ENCODE peak calls at places on chromosomes 11 and 22, in nine cellular contexts. One of them, this sample, is unnamed.

GRCh38 chr22:42180349-42180842 is 49.8 kb upstream of the CYP2D6 start:
- DNase-seq in iPS DF 19.7: no peak
- DNase-seq in HepG2: no peak
- DNase-seq in HS-27A: no peak
- DNase-seq in stromal cell of bone marrow: no peak
- DNase-seq in NCI-H1092 treated with DMSO at 0.1 percent for 48 hours: no peak
- DNase-seq in effector memory CD4-positive, alpha-beta T cell: peak
- DNase-seq in anterior cingulate cortex: no peak
- DNase-seq in AG04450: no peak
- DNase-seq in this sample: no peak

GRCh38 chr11:128462802-128463385 is 124.5 kb downstream of the ETS1 start:
- DNase-seq in iPS DF 19.7: no peak
- DNase-seq in HepG2: no peak
- DNase-seq in HS-27A: no peak
- DNase-seq in stromal cell of bone marrow: no peak
- DNase-seq in NCI-H1092 treated with DMSO at 0.1 percent for 48 hours: no peak
- DNase-seq in effector memory CD4-positive, alpha-beta T cell: no peak
- DNase-seq in anterior cingulate cortex: no peak
- DNase-seq in AG04450: no peak
- DNase-seq in this sample: no peak

GRCh38 chr22:29275819-29276565 is 7.9 kb downstream of the EWSR1 start:
- DNase-seq in iPS DF 19.7: no peak
- DNase-seq in HepG2: no peak
- DNase-seq in HS-27A: no peak
- DNase-seq in stromal cell of bone marrow: no peak
- DNase-seq in NCI-H1092 treated with DMSO at 0.1 percent for 48 hours: no peak
- DNase-seq in effector memory CD4-positive, alpha-beta T cell: no peak
- DNase-seq in anterior cingulate cortex: no peak
- DNase-seq in AG04450: no peak
- DNase-seq in this sample: no peak

GRCh38 chr11:69493931-69494821 is 12.7 kb downstream of the LINC01488 start:
- DNase-seq in iPS DF 19.7: no peak
- DNase-seq in HepG2: no peak
- DNase-seq in HS-27A: no peak
- DNase-seq in stromal cell of bone marrow: no peak
- DNase-seq in NCI-H1092 treated with DMSO at 0.1 percent for 48 hours: no peak
- DNase-seq in effector memory CD4-positive, alpha-beta T cell: no peak
- DNase-seq in anterior cingulate cortex: no peak
- DNase-seq in AG04450: no peak
- DNase-seq in this sample: no peak

GRCh38 chr11:61972112-61972795 is 4.8 kb upstream of the FTH1 start:
- DNase-seq in iPS DF 19.7: no peak
- DNase-seq in HepG2: no peak
- DNase-seq in HS-27A: no peak
- DNase-seq in stromal cell of bone marrow: no peak
- DNase-seq in NCI-H1092 treated with DMSO at 0.1 percent for 48 hours: no peak
- DNase-seq in effector memory CD4-positive, alpha-beta T cell: no peak
- DNase-seq in anterior cingulate cortex: no peak
- DNase-seq in AG04450: no peak
- DNase-seq in this sample: no peak

GRCh38 chr11:95922536-95923440 is 1.1 kb downstream of the MTMR2 start:
- DNase-seq in iPS DF 19.7: no peak
- DNase-seq in HepG2: no peak
- DNase-seq in HS-27A: no peak
- DNase-seq in stromal cell of bone marrow: no peak
- DNase-seq in NCI-H1092 treated with DMSO at 0.1 percent for 48 hours: no peak
- DNase-seq in effector memory CD4-positive, alpha-beta T cell: no peak
- DNase-seq in anterior cingulate cortex: no peak
- DNase-seq in AG04450: no peak
- DNase-seq in this sample: no peak

GRCh38 chr11:73252577-73253191 is 19.5 kb upstream of the P2RY6 start:
- DNase-seq in iPS DF 19.7: no peak
- DNase-seq in HepG2: no peak
- DNase-seq in HS-27A: no peak
- DNase-seq in stromal cell of bone marrow: no peak
- DNase-seq in NCI-H1092 treated with DMSO at 0.1 percent for 48 hours: peak
- DNase-seq in effector memory CD4-positive, alpha-beta T cell: no peak
- DNase-seq in anterior cingulate cortex: no peak
- DNase-seq in AG04450: no peak
- DNase-seq in this sample: no peak

GRCh38 chr11:64864473-64865285 is 13.7 kb downstream of the EHD1 start:
- DNase-seq in iPS DF 19.7: no peak
- DNase-seq in HepG2: no peak
- DNase-seq in HS-27A: peak
- DNase-seq in stromal cell of bone marrow: peak
- DNase-seq in NCI-H1092 treated with DMSO at 0.1 percent for 48 hours: no peak
- DNase-seq in effector memory CD4-positive, alpha-beta T cell: no peak
- DNase-seq in anterior cingulate cortex: no peak
- DNase-seq in AG04450: peak
- DNase-seq in this sample: no peak

GRCh38 chr11:63017306-63017974 is 1.8 kb upstream of the SLC22A8 start:
- DNase-seq in iPS DF 19.7: no peak
- DNase-seq in HepG2: no peak
- DNase-seq in HS-27A: no peak
- DNase-seq in stromal cell of bone marrow: no peak
- DNase-seq in NCI-H1092 treated with DMSO at 0.1 percent for 48 hours: peak
- DNase-seq in effector memory CD4-positive, alpha-beta T cell: no peak
- DNase-seq in anterior cingulate cortex: no peak
- DNase-seq in AG04450: no peak
- DNase-seq in this sample: no peak

GRCh38 chr11:70423523-70424505 is 25.5 kb downstream of the CTTN start:
- DNase-seq in iPS DF 19.7: no peak
- DNase-seq in HepG2: peak
- DNase-seq in HS-27A: peak
- DNase-seq in stromal cell of bone marrow: peak
- DNase-seq in NCI-H1092 treated with DMSO at 0.1 percent for 48 hours: no peak
- DNase-seq in effector memory CD4-positive, alpha-beta T cell: no peak
- DNase-seq in anterior cingulate cortex: no peak
- DNase-seq in AG04450: peak
- DNase-seq in this sample: peak

GRCh38 chr11:92969634-92970347 is at the start of gene MTNR1B:
- DNase-seq in iPS DF 19.7: no peak
- DNase-seq in HepG2: no peak
- DNase-seq in HS-27A: no peak
- DNase-seq in stromal cell of bone marrow: no peak
- DNase-seq in NCI-H1092 treated with DMSO at 0.1 percent for 48 hours: peak
- DNase-seq in effector memory CD4-positive, alpha-beta T cell: no peak
- DNase-seq in anterior cingulate cortex: no peak
- DNase-seq in AG04450: no peak
- DNase-seq in this sample: no peak

GRCh38 chr11:103091441-103091809 is 535 bp downstream of the DCUN1D5 start:
- DNase-seq in iPS DF 19.7: no peak
- DNase-seq in HepG2: peak
- DNase-seq in HS-27A: no peak
- DNase-seq in stromal cell of bone marrow: no peak
- DNase-seq in NCI-H1092 treated with DMSO at 0.1 percent for 48 hours: peak
- DNase-seq in effector memory CD4-positive, alpha-beta T cell: no peak
- DNase-seq in anterior cingulate cortex: peak
- DNase-seq in AG04450: no peak
- DNase-seq in this sample: peak

GRCh38 chr11:122167100-122167499 is 51.1 kb upstream of the BLID start:
- DNase-seq in iPS DF 19.7: no peak
- DNase-seq in HepG2: no peak
- DNase-seq in HS-27A: no peak
- DNase-seq in stromal cell of bone marrow: peak
- DNase-seq in NCI-H1092 treated with DMSO at 0.1 percent for 48 hours: no peak
- DNase-seq in effector memory CD4-positive, alpha-beta T cell: no peak
- DNase-seq in anterior cingulate cortex: no peak
- DNase-seq in AG04450: no peak
- DNase-seq in this sample: peak

GRCh38 chr22:26835023-26835422 is 177.6 kb downstream of the MIAT start:
- DNase-seq in iPS DF 19.7: no peak
- DNase-seq in HepG2: no peak
- DNase-seq in HS-27A: no peak
- DNase-seq in stromal cell of bone marrow: no peak
- DNase-seq in NCI-H1092 treated with DMSO at 0.1 percent for 48 hours: no peak
- DNase-seq in effector memory CD4-positive, alpha-beta T cell: no peak
- DNase-seq in anterior cingulate cortex: no peak
- DNase-seq in AG04450: no peak
- DNase-seq in this sample: no peak

GRCh38 chr11:117281159-117281558 is 10.0 kb upstream of the BACE1-AS start:
- DNase-seq in iPS DF 19.7: no peak
- DNase-seq in HepG2: no peak
- DNase-seq in HS-27A: peak
- DNase-seq in stromal cell of bone marrow: peak
- DNase-seq in NCI-H1092 treated with DMSO at 0.1 percent for 48 hours: no peak
- DNase-seq in effector memory CD4-positive, alpha-beta T cell: no peak
- DNase-seq in anterior cingulate cortex: no peak
- DNase-seq in AG04450: peak
- DNase-seq in this sample: no peak

GRCh38 chr11:12361650-12362049 is 15.7 kb upstream of the PARVA start:
- DNase-seq in iPS DF 19.7: no peak
- DNase-seq in HepG2: no peak
- DNase-seq in HS-27A: no peak
- DNase-seq in stromal cell of bone marrow: no peak
- DNase-seq in NCI-H1092 treated with DMSO at 0.1 percent for 48 hours: no peak
- DNase-seq in effector memory CD4-positive, alpha-beta T cell: no peak
- DNase-seq in anterior cingulate cortex: no peak
- DNase-seq in AG04450: no peak
- DNase-seq in this sample: no peak

GRCh38 chr11:27234043-27234668 is 128.9 kb downstream of the CCDC34 start:
- DNase-seq in iPS DF 19.7: no peak
- DNase-seq in HepG2: peak
- DNase-seq in HS-27A: peak
- DNase-seq in stromal cell of bone marrow: peak
- DNase-seq in NCI-H1092 treated with DMSO at 0.1 percent for 48 hours: peak
- DNase-seq in effector memory CD4-positive, alpha-beta T cell: no peak
- DNase-seq in anterior cingulate cortex: no peak
- DNase-seq in AG04450: peak
- DNase-seq in this sample: peak

GRCh38 chr11:13329670-13330401 is 52.2 kb downstream of the BMAL1 start:
- DNase-seq in iPS DF 19.7: no peak
- DNase-seq in HepG2: no peak
- DNase-seq in HS-27A: no peak
- DNase-seq in stromal cell of bone marrow: no peak
- DNase-seq in NCI-H1092 treated with DMSO at 0.1 percent for 48 hours: peak
- DNase-seq in effector memory CD4-positive, alpha-beta T cell: no peak
- DNase-seq in anterior cingulate cortex: no peak
- DNase-seq in AG04450: no peak
- DNase-seq in this sample: peak

GRCh38 chr11:10490398-10491232 is 35.6 kb downstream of the AMPD3 start:
- DNase-seq in iPS DF 19.7: no peak
- DNase-seq in HepG2: peak
- DNase-seq in HS-27A: peak
- DNase-seq in stromal cell of bone marrow: peak
- DNase-seq in NCI-H1092 treated with DMSO at 0.1 percent for 48 hours: no peak
- DNase-seq in effector memory CD4-positive, alpha-beta T cell: no peak
- DNase-seq in anterior cingulate cortex: peak
- DNase-seq in AG04450: peak
- DNase-seq in this sample: peak

GRCh38 chr22:17966403-17966717 is 58.0 kb downstream of the MICAL3 start:
- DNase-seq in iPS DF 19.7: no peak
- DNase-seq in HepG2: no peak
- DNase-seq in HS-27A: no peak
- DNase-seq in stromal cell of bone marrow: no peak
- DNase-seq in NCI-H1092 treated with DMSO at 0.1 percent for 48 hours: no peak
- DNase-seq in effector memory CD4-positive, alpha-beta T cell: no peak
- DNase-seq in anterior cingulate cortex: no peak
- DNase-seq in AG04450: no peak
- DNase-seq in this sample: no peak

GRCh38 chr11:420054-420910 is 5.5 kb upstream of the SIGIRR start:
- DNase-seq in iPS DF 19.7: no peak
- DNase-seq in HepG2: no peak
- DNase-seq in HS-27A: no peak
- DNase-seq in stromal cell of bone marrow: no peak
- DNase-seq in NCI-H1092 treated with DMSO at 0.1 percent for 48 hours: no peak
- DNase-seq in effector memory CD4-positive, alpha-beta T cell: no peak
- DNase-seq in anterior cingulate cortex: no peak
- DNase-seq in AG04450: no peak
- DNase-seq in this sample: no peak

GRCh38 chr22:20526628-20527355 is 19.4 kb downstream of the MED15 start:
- DNase-seq in iPS DF 19.7: no peak
- DNase-seq in HepG2: no peak
- DNase-seq in HS-27A: peak
- DNase-seq in stromal cell of bone marrow: no peak
- DNase-seq in NCI-H1092 treated with DMSO at 0.1 percent for 48 hours: no peak
- DNase-seq in effector memory CD4-positive, alpha-beta T cell: no peak
- DNase-seq in anterior cingulate cortex: no peak
- DNase-seq in AG04450: no peak
- DNase-seq in this sample: no peak

GRCh38 chr11:67416416-67417335 is 1.2 kb downstream of the CARNS1 start:
- DNase-seq in iPS DF 19.7: no peak
- DNase-seq in HepG2: peak
- DNase-seq in HS-27A: no peak
- DNase-seq in stromal cell of bone marrow: no peak
- DNase-seq in NCI-H1092 treated with DMSO at 0.1 percent for 48 hours: no peak
- DNase-seq in effector memory CD4-positive, alpha-beta T cell: peak
- DNase-seq in anterior cingulate cortex: peak
- DNase-seq in AG04450: no peak
- DNase-seq in this sample: no peak

GRCh38 chr11:80532633-80533232 is 1091.9 kb upstream of the TENM4 start:
- DNase-seq in iPS DF 19.7: no peak
- DNase-seq in HepG2: no peak
- DNase-seq in HS-27A: no peak
- DNase-seq in stromal cell of bone marrow: no peak
- DNase-seq in NCI-H1092 treated with DMSO at 0.1 percent for 48 hours: no peak
- DNase-seq in effector memory CD4-positive, alpha-beta T cell: no peak
- DNase-seq in anterior cingulate cortex: no peak
- DNase-seq in AG04450: no peak
- DNase-seq in this sample: no peak

GRCh38 chr11:117145393-117145761 is 1.3 kb downstream of the PAFAH1B2 start:
- DNase-seq in iPS DF 19.7: no peak
- DNase-seq in HepG2: peak
- DNase-seq in HS-27A: peak
- DNase-seq in stromal cell of bone marrow: peak
- DNase-seq in NCI-H1092 treated with DMSO at 0.1 percent for 48 hours: peak
- DNase-seq in effector memory CD4-positive, alpha-beta T cell: no peak
- DNase-seq in anterior cingulate cortex: no peak
- DNase-seq in AG04450: no peak
- DNase-seq in this sample: peak

GRCh38 chr11:33544593-33545373 is 155.8 kb downstream of the C11orf91 start:
- DNase-seq in iPS DF 19.7: no peak
- DNase-seq in HepG2: no peak
- DNase-seq in HS-27A: no peak
- DNase-seq in stromal cell of bone marrow: no peak
- DNase-seq in NCI-H1092 treated with DMSO at 0.1 percent for 48 hours: no peak
- DNase-seq in effector memory CD4-positive, alpha-beta T cell: no peak
- DNase-seq in anterior cingulate cortex: no peak
- DNase-seq in AG04450: no peak
- DNase-seq in this sample: no peak

GRCh38 chr22:49212466-49212865 is 615.2 kb downstream of the BRD1 start:
- DNase-seq in iPS DF 19.7: no peak
- DNase-seq in HepG2: no peak
- DNase-seq in HS-27A: no peak
- DNase-seq in stromal cell of bone marrow: no peak
- DNase-seq in NCI-H1092 treated with DMSO at 0.1 percent for 48 hours: no peak
- DNase-seq in effector memory CD4-positive, alpha-beta T cell: no peak
- DNase-seq in anterior cingulate cortex: no peak
- DNase-seq in AG04450: no peak
- DNase-seq in this sample: no peak

GRCh38 chr11:62433141-62433543 is 14.3 kb downstream of the SCGB1A1 start:
- DNase-seq in iPS DF 19.7: no peak
- DNase-seq in HepG2: no peak
- DNase-seq in HS-27A: no peak
- DNase-seq in stromal cell of bone marrow: no peak
- DNase-seq in NCI-H1092 treated with DMSO at 0.1 percent for 48 hours: no peak
- DNase-seq in effector memory CD4-positive, alpha-beta T cell: no peak
- DNase-seq in anterior cingulate cortex: no peak
- DNase-seq in AG04450: no peak
- DNase-seq in this sample: no peak

GRCh38 chr11:82975882-82976281 is 74.3 kb downstream of the DDIAS start:
- DNase-seq in iPS DF 19.7: no peak
- DNase-seq in HepG2: no peak
- DNase-seq in HS-27A: no peak
- DNase-seq in stromal cell of bone marrow: no peak
- DNase-seq in NCI-H1092 treated with DMSO at 0.1 percent for 48 hours: no peak
- DNase-seq in effector memory CD4-positive, alpha-beta T cell: no peak
- DNase-seq in anterior cingulate cortex: no peak
- DNase-seq in AG04450: no peak
- DNase-seq in this sample: no peak

GRCh38 chr22:36853407-36854099 is 7.3 kb upstream of the NCF4 start:
- DNase-seq in iPS DF 19.7: no peak
- DNase-seq in HepG2: peak
- DNase-seq in HS-27A: no peak
- DNase-seq in stromal cell of bone marrow: no peak
- DNase-seq in NCI-H1092 treated with DMSO at 0.1 percent for 48 hours: peak
- DNase-seq in effector memory CD4-positive, alpha-beta T cell: peak
- DNase-seq in anterior cingulate cortex: peak
- DNase-seq in AG04450: no peak
- DNase-seq in this sample: peak

GRCh38 chr22:50218996-50219727 is 18.4 kb downstream of the SELENOO start:
- DNase-seq in iPS DF 19.7: no peak
- DNase-seq in HepG2: peak
- DNase-seq in HS-27A: no peak
- DNase-seq in stromal cell of bone marrow: peak
- DNase-seq in NCI-H1092 treated with DMSO at 0.1 percent for 48 hours: peak
- DNase-seq in effector memory CD4-positive, alpha-beta T cell: no peak
- DNase-seq in anterior cingulate cortex: peak
- DNase-seq in AG04450: peak
- DNase-seq in this sample: peak

This sample was measured in PC-9.